ENCODE peak calls at places on chromosome 14, in seven cellular contexts. T, I, S, X, Q, K and E are unnamed samples. For H3K9me3, the result is how much of the 10 kb centered on the place peaks cover.

GRCh38 chr14:68688872-68689371 is 103.9 kb downstream of the ZFP36L1 start:
- DNase-seq in T (no peak), I (peak), S (no peak), X (no peak), Q (no peak), K (peak), E (no peak)

GRCh38 chr14:70073924-70074566 is 114.7 kb downstream of the SLC8A3 start:
- DNase-seq in T (peak), I (peak), S (no peak), X (peak), Q (peak), K (peak), E (no peak)

GRCh38 chr14:73264080-73264895 is 27.0 kb downstream of the PAPLN start:
- DNase-seq in T (no peak), I (no peak), S (peak), X (no peak), Q (no peak), K (no peak), E (no peak)

GRCh38 chr14:53509227-53509822 is 356.2 kb upstream of the DDHD1 start:
- DNase-seq in T (peak), I (peak), S (no peak), X (no peak), Q (peak), K (peak), E (no peak)

GRCh38 chr14:73879027-73879426 is 7.6 kb upstream of the ZNF410 start:
- DNase-seq in T (no peak), I (no peak), S (no peak), X (no peak), Q (no peak), K (peak), E (no peak)

GRCh38 chr14:35374273-35374681 is 30.3 kb downstream of the NFKBIA start:
- DNase-seq in T (peak), I (no peak), S (peak), X (no peak), Q (no peak), K (peak), E (no peak)

GRCh38 chr14:69701857-69702256 is 65.1 kb upstream of the SRSF5 start:
- DNase-seq in T (no peak), I (no peak), S (no peak), X (no peak), Q (no peak), K (no peak), E (no peak)

GRCh38 chr14:25620515-25620914 is 570.6 kb upstream of the STXBP6 start:
- DNase-seq in T (no peak), I (no peak), S (no peak), X (no peak), Q (no peak), K (no peak), E (no peak)

GRCh38 chr14:69262516-69262915 is 2.6 kb downstream of the GALNT16 start:
- DNase-seq in T (no peak), I (no peak), S (no peak), X (no peak), Q (no peak), K (no peak), E (no peak)

GRCh38 chr14:68665792-68666195 is 127.1 kb downstream of the ZFP36L1 start:
- DNase-seq in T (no peak), I (no peak), S (no peak), X (no peak), Q (no peak), K (no peak), E (no peak)

GRCh38 chr14:37122288-37122687 is 50.1 kb downstream of the SLC25A21 start:
- DNase-seq in T (no peak), I (no peak), S (no peak), X (no peak), Q (no peak), K (peak), E (no peak)

GRCh38 chr14:92348154-92348553 is 25.2 kb downstream of the SLC24A4 start:
- DNase-seq in T (peak), I (no peak), S (no peak), X (no peak), Q (no peak), K (no peak), E (no peak)

GRCh38 chr14:93317836-93318807 is 14.7 kb downstream of the BTBD7 start:
- DNase-seq in T (peak), I (peak), S (no peak), X (no peak), Q (no peak), K (peak), E (no peak)

GRCh38 chr14:77302926-77303325 is 17.8 kb downstream of the POMT2 start:
- DNase-seq in T (no peak), I (no peak), S (no peak), X (no peak), Q (no peak), K (peak), E (no peak)

GRCh38 chr14:89245802-89246201 is 171.2 kb downstream of the FOXN3 start:
- DNase-seq in T (no peak), I (no peak), S (no peak), X (no peak), Q (no peak), K (no peak), E (no peak)

GRCh38 chr14:91323031-91323430 is 78.5 kb upstream of the GPR68 start:
- DNase-seq in T (no peak), I (no peak), S (peak), X (no peak), Q (no peak), K (no peak), E (no peak)

GRCh38 chr14:64628940-64629403 is 75.3 kb upstream of the PLEKHG3 start:
- DNase-seq in T (peak), I (peak), S (no peak), X (no peak), Q (no peak), K (peak), E (no peak)

GRCh38 chr14:52974406-52974805 is 23.6 kb upstream of the FERMT2 start:
- DNase-seq in T (no peak), I (no peak), S (no peak), X (no peak), Q (no peak), K (peak), E (no peak)

GRCh38 chr14:35332517-35333346 is 40.5 kb downstream of the PSMA6 start:
- DNase-seq in T (peak), I (peak), S (no peak), X (no peak), Q (no peak), K (no peak), E (no peak)

GRCh38 chr14:77076118-77076631 is 21.9 kb upstream of the CIPC start:
- DNase-seq in T (peak), I (peak), S (no peak), X (no peak), Q (peak), K (no peak), E (no peak)

GRCh38 chr14:74400328-74400727 is 25.7 kb downstream of the SYNDIG1L start:
- DNase-seq in T (no peak), I (no peak), S (no peak), X (no peak), Q (no peak), K (no peak), E (no peak)

GRCh38 chr14:24235804-24236688 is 3.3 kb downstream of the GMPR2 start:
- DNase-seq in T (no peak), I (no peak), S (peak), X (no peak), Q (no peak), K (no peak), E (no peak)

GRCh38 chr14:44941591-44941990 is 20.2 kb downstream of the KLHL28 start:
- DNase-seq in T (no peak), I (no peak), S (no peak), X (no peak), Q (no peak), K (no peak), E (no peak)

GRCh38 chr14:92877757-92878431 is 45.1 kb upstream of the CHGA start:
- DNase-seq in T (no peak), I (peak), S (peak), X (no peak), Q (peak), K (no peak), E (no peak)

GRCh38 chr14:70339970-70340369 is 19.5 kb downstream of the COX16 start:
- DNase-seq in T (no peak), I (no peak), S (no peak), X (no peak), Q (no peak), K (no peak), E (no peak)

GRCh38 chr14:34438438-34438837 is 23.6 kb downstream of the SPTSSA start:
- DNase-seq in T (no peak), I (no peak), S (no peak), X (no peak), Q (no peak), K (no peak), E (no peak)

GRCh38 chr14:93132472-93133065 is 16.8 kb upstream of the ITPK1 start:
- DNase-seq in T (no peak), I (peak), S (no peak), X (no peak), Q (peak), K (peak), E (no peak)

GRCh38 chr14:43356984-43357545 is 1150.0 kb downstream of the FSCB start:
- DNase-seq in T (no peak), I (no peak), S (no peak), X (no peak), Q (peak), K (no peak), E (no peak)

GRCh38 chr14:50012644-50013043 is 103.7 kb downstream of the VCPKMT start:
- DNase-seq in T (no peak), I (no peak), S (no peak), X (no peak), Q (no peak), K (peak), E (no peak)

GRCh38 chr14:33229269-33229924 is 290.7 kb downstream of the NPAS3 start:
- DNase-seq in T (no peak), I (no peak), S (no peak), X (no peak), Q (peak), K (no peak), E (no peak)

DNA sequence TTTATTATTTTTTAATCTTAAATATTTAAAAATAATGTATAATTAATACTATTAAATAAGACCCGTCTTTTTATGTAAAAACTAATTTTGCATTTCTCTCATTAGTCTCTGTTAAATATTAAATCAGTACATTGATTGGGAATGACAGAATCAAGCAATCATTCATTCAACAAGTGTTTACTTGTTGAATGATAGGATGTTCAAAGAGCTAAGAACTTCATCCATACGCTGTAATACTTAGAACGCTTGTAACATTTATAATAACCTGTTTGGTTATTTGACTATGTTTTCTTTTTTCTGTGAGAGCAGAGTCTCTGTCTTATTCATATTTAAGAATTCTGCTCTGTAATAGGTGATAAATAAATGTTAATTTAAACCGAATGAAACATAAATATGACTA is 2.9 kb upstream of the BATF start:
- DNase-seq in T (no peak), I (no peak), S (no peak), X (no peak), Q (no peak), K (no peak), E (no peak)
- H3K27ac ChIP-seq in T (no peak), I (no peak), S (no peak), X (no peak), Q (no peak), K (no peak), E (no peak)

GRCh38 chr14:60171690-60172089 is 6.5 kb upstream of the DHRS7 start:
- DNase-seq in T (no peak), I (peak), S (no peak), X (no peak), Q (no peak), K (no peak), E (no peak)

GRCh38 chr14:60178164-60178563 is 13.0 kb upstream of the DHRS7 start:
- DNase-seq in T (no peak), I (no peak), S (no peak), X (no peak), Q (no peak), K (no peak), E (no peak)

GRCh38 chr14:60174352-60175254 is 9.4 kb upstream of the DHRS7 start:
- DNase-seq in T (no peak), I (no peak), S (no peak), X (no peak), Q (no peak), K (no peak), E (no peak)

GRCh38 chr14:60178820-60179219 is 13.6 kb upstream of the DHRS7 start:
- DNase-seq in T (no peak), I (no peak), S (no peak), X (no peak), Q (no peak), K (no peak), E (no peak)

GRCh38 chr14:60175255-60175902 is 10.2 kb upstream of the DHRS7 start:
- DNase-seq in T (no peak), I (no peak), S (no peak), X (no peak), Q (no peak), K (peak), E (no peak)
- TF ChIP-seq POLR2A in T (no peak), I (no peak), S (no peak), X (no peak), Q (no peak), K (no peak), E (no peak)

GRCh38 chr14:40618225-40618898 is 988.3 kb upstream of the LRFN5 start:
- DNase-seq in T (no peak), I (no peak), S (no peak), X (no peak), Q (no peak), K (no peak), E (no peak)

GRCh38 chr14:40629144-40629543 is 977.5 kb upstream of the LRFN5 start:
- DNase-seq in T (no peak), I (no peak), S (no peak), X (no peak), Q (no peak), K (no peak), E (no peak)

GRCh38 chr14:40623641-40624040 is 983.0 kb upstream of the LRFN5 start:
- DNase-seq in T (no peak), I (no peak), S (no peak), X (no peak), Q (no peak), K (no peak), E (no peak)
- H3K9me3 ChIP-seq in T (under half), I (under half), S (under half), X (under half), Q (under half), K (under half), E (under half)

GRCh38 chr14:102403028-102403427 is 40.3 kb downstream of the TECPR2 start:
- DNase-seq in T (no peak), I (no peak), S (no peak), X (no peak), Q (no peak), K (no peak), E (no peak)
- H3K27ac ChIP-seq in T (no peak), I (no peak), S (no peak), X (no peak), Q (no peak), K (no peak), E (no peak)

GRCh38 chr14:66056926-66057552 is 429.1 kb upstream of the CCDC196 start:
- DNase-seq in T (peak), I (no peak), S (no peak), X (no peak), Q (no peak), K (no peak), E (no peak)

DNA sequence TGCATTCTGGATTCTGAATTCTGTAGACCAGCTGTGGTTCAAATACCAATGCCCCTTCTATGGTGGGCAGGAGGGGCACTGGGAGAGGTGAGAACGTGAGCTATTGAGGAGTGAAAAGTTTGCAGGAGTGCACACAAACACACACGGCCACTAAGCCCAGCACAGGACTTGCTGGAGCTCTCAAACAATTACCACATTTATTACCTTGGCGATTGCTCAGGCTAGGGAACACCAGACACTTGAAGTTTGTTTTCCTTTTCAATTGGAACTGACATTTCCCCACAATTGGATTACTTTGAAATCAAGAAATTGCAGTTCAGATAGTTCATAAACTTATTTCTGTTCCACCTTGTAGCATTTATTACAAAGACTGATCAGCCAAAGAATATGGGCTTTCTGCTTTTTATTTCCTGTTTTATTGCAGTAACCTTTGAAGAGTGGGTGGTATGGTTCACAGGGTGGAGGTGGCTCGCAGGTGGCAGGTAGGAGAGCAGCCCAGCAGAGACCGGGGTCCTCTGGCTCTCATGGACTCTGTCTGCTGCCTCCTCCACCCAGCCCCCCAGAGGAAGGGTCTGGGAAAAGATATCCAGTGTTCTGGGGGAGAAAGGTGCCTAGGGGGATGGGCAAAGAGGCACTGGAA is 429.8 kb upstream of the CCDC196 start:
- DNase-seq in T (peak), I (no peak), S (no peak), X (no peak), Q (no peak), K (no peak), E (no peak)
- TF ChIP-seq POLR2A in T (no peak), I (no peak), S (no peak), X (no peak), Q (no peak), K (no peak), E (no peak)

GRCh38 chr14:105927661-105928060 is 401.3 kb downstream of the TMEM121 start:
- DNase-seq in T (peak), I (no peak), S (peak), X (peak), Q (no peak), K (no peak), E (no peak)

GRCh38 chr14:105927094-105927475 is 400.7 kb downstream of the TMEM121 start:
- DNase-seq in T (no peak), I (no peak), S (peak), X (peak), Q (no peak), K (no peak), E (no peak)

GRCh38 chr14:105924951-105925591 is 398.7 kb downstream of the TMEM121 start:
- DNase-seq in T (no peak), I (no peak), S (peak), X (no peak), Q (no peak), K (no peak), E (no peak)

GRCh38 chr14:105925615-105926414 is 399.4 kb downstream of the TMEM121 start:
- DNase-seq in T (no peak), I (no peak), S (peak), X (peak), Q (no peak), K (no peak), E (no peak)

DNA sequence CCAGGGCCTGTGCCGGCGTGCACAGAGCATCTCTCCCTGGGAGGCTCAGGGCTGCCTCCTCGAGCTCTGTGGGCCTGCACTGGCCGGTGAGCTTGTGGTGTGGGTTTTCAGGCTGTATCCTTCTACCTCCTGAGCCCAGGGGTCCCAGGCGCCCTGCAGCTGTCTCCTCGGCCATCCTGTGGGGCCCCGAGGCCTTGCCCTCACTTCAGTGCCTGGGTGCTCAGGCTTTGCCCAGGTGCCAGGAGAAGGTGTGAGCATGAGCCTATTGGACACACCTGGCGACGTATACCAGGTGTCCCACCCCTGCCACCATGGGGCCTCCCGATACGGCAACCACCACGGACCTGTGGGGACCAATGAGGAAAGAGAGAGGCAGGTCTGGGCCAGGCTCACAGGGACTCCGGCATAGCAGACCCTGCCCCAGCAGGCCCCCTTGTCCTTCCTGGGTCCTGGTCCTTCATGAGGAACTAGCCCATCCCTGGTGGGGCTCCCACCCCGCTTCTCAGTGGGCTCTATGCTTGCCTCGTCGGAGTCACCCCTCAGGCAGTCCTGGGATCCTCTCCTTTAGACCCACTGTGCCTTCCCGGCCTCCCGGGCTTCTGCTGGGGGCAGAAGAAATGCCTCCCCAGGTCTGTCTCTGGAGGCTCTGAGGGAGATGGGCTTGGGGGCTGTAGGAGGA is 400.2 kb downstream of the TMEM121 start:
- DNase-seq in T (peak), I (no peak), S (peak), X (peak), Q (no peak), K (no peak), E (no peak)
- H3K9me3 ChIP-seq in T (under half), I (under half), S (under half), X (under half), Q (under half), K (under half), E (under half)

GRCh38 chr14:55075628-55076027 is 24.2 kb downstream of the MAPK1IP1L start:
- DNase-seq in T (no peak), I (no peak), S (no peak), X (no peak), Q (no peak), K (peak), E (no peak)

GRCh38 chr14:55074662-55075061 is 23.2 kb downstream of the MAPK1IP1L start:
- DNase-seq in T (no peak), I (no peak), S (no peak), X (no peak), Q (no peak), K (peak), E (no peak)

GRCh38 chr14:55071051-55071450 is 19.6 kb downstream of the MAPK1IP1L start:
- DNase-seq in T (no peak), I (no peak), S (no peak), X (no peak), Q (no peak), K (peak), E (no peak)

GRCh38 chr14:55073856-55074255 is 22.4 kb downstream of the MAPK1IP1L start:
- DNase-seq in T (no peak), I (no peak), S (no peak), X (no peak), Q (no peak), K (peak), E (no peak)

GRCh38 chr14:55071870-55072640 is 20.6 kb downstream of the MAPK1IP1L start:
- DNase-seq in T (no peak), I (no peak), S (no peak), X (no peak), Q (no peak), K (peak), E (no peak)
- H3K27ac ChIP-seq in T (peak), I (peak), S (peak), X (peak), Q (no peak), K (peak), E (peak)

GRCh38 chr14:95523818-95524448 is 7.5 kb upstream of the SYNE3 start:
- DNase-seq in T (peak), I (peak), S (no peak), X (no peak), Q (peak), K (peak), E (no peak)
- TF ChIP-seq POLR2A in T (no peak), I (no peak), S (no peak), X (no peak), Q (no peak), K (no peak), E (no peak)

DNA sequence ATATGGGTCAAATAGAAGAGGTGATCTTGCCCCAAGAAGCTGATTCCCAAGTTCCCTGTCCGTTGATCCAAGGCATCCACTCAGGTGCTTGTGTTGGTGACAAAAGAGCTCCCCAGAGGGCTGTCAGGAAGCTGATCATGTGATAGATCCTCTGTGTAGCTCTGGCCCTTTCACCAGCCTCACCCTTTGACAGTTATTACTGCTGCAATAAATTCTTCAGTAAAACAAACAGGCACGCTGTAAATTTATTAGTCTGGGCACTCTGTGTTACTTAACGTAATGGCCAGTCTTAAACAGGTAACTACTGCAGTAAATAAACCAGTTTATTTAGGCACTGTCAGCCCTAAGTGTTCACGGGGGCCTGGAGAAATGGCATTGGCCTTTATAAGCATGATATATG is 473.9 kb downstream of the BCL11B start:
- DNase-seq in T (no peak), I (peak), S (no peak), X (no peak), Q (peak), K (no peak), E (no peak)
- H3K9me3 ChIP-seq in T (under half), I (under half), S (under half), X (under half), Q (under half), K (under half), E (under half)